ENCODE peak calls at places on chromosomes 2 and 18, in six cellular contexts. D is HCT116, K is H1, L is astrocyte, N is mesendoderm, J is fibroblast of lung. G is an unnamed sample.

GRCh38 chr2:128374711-128375413 is 56.2 kb upstream of the HS6ST1 start:
- DNase-seq in D (no peak), K (no peak), L (no peak), N (no peak), J (no peak), G (no peak)

GRCh38 chr2:128308284-128308731 is 10.4 kb downstream of the HS6ST1 start:
- DNase-seq in D (no peak), K (no peak), L (no peak), N (no peak), J (no peak), G (no peak)

GRCh38 chr18:10530852-10531251 is 5.0 kb downstream of the NAPG start:
- DNase-seq in D (no peak), K (no peak), L (no peak), N (no peak), J (peak; percentile 18), G (no peak)

GRCh38 chr2:71923887-71924533 is 223.7 kb downstream of the CYP26B1 start:
- DNase-seq in D (peak; percentile 72), K (peak; percentile 72), L (peak; percentile 49), N (peak; percentile 92), J (peak; percentile 60), G (peak; percentile 21)

GRCh38 chr2:33512112-33512511 is 35.7 kb downstream of the RASGRP3 start:
- DNase-seq in D (no peak), K (no peak), L (no peak), N (no peak), J (no peak), G (no peak)

GRCh38 chr2:180000434-180000833 is 6.7 kb downstream of the CWC22 start:
- DNase-seq in D (no peak), K (no peak), L (peak; percentile 25), N (no peak), J (peak; percentile 44), G (no peak)

GRCh38 chr2:216075510-216076485 is 5.8 kb downstream of the PECR start:
- DNase-seq in D (no peak), K (no peak), L (no peak), N (no peak), J (no peak), G (no peak)

GRCh38 chr2:157107460-157107859 is 150.0 kb upstream of the GALNT5 start:
- DNase-seq in D (no peak), K (no peak), L (no peak), N (no peak), J (no peak), G (no peak)

GRCh38 chr2:3651686-3652516 is 6.1 kb upstream of the ALLC start:
- DNase-seq in D (no peak), K (peak; percentile 70), L (peak; percentile 34), N (peak; percentile 87), J (peak; percentile 53), G (no peak)

GRCh38 chr18:80231616-80232015 is 15.7 kb downstream of the PARD6G start:
- DNase-seq in D (no peak), K (no peak), L (no peak), N (no peak), J (no peak), G (no peak)

GRCh38 chr2:22397847-22398246 is 987.1 kb upstream of the KLHL29 start:
- DNase-seq in D (no peak), K (no peak), L (no peak), N (no peak), J (no peak), G (no peak)

GRCh38 chr2:240440251-240440650 is 4.8 kb downstream of the GPC1 start:
- DNase-seq in D (no peak), K (no peak), L (no peak), N (no peak), J (no peak), G (no peak)

GRCh38 chr2:113890253-113891235 is 655 bp downstream of the ACTR3 start:
- DNase-seq in D (peak; percentile 41), K (no peak), L (peak; percentile 73), N (peak; percentile 77), J (peak; percentile 82), G (no peak)

GRCh38 chr18:33440011-33440383 is 524 bp downstream of the CCDC178 start:
- DNase-seq in D (no peak), K (peak; percentile 36), L (peak; percentile 64), N (peak; percentile 68), J (peak; percentile 76), G (no peak)

GRCh38 chr2:1628893-1629292 is 115.4 kb downstream of the PXDN start:
- DNase-seq in D (no peak), K (no peak), L (peak; percentile 71), N (no peak), J (peak; percentile 78), G (peak; percentile 68)

GRCh38 chr2:24926220-24926601 is 6.2 kb upstream of the ADCY3 start:
- DNase-seq in D (no peak), K (no peak), L (no peak), N (no peak), J (no peak), G (no peak)

GRCh38 chr2:24924732-24925131 is 4.7 kb upstream of the ADCY3 start:
- DNase-seq in D (no peak), K (no peak), L (no peak), N (no peak), J (no peak), G (no peak)

GRCh38 chr2:24925815-24926214 is 5.8 kb upstream of the ADCY3 start:
- DNase-seq in D (no peak), K (no peak), L (no peak), N (no peak), J (no peak), G (no peak)

GRCh38 chr2:24928036-24928435 is 8.0 kb upstream of the ADCY3 start:
- DNase-seq in D (no peak), K (no peak), L (no peak), N (no peak), J (no peak), G (no peak)

GRCh38 chr2:24926602-24927252 is 6.7 kb upstream of the ADCY3 start:
- DNase-seq in D (no peak), K (no peak), L (no peak), N (peak; percentile 40), J (peak; percentile 21), G (peak; percentile 36)
- H3K9ac ChIP-seq in D (no peak overlapping the region), K (no peak overlapping the region), L (peak overlapping the region; percentile 2), N (peak overlapping the region; percentile 29), J (no peak overlapping the region), G (peak overlapping the region; percentile 58)

DNA sequence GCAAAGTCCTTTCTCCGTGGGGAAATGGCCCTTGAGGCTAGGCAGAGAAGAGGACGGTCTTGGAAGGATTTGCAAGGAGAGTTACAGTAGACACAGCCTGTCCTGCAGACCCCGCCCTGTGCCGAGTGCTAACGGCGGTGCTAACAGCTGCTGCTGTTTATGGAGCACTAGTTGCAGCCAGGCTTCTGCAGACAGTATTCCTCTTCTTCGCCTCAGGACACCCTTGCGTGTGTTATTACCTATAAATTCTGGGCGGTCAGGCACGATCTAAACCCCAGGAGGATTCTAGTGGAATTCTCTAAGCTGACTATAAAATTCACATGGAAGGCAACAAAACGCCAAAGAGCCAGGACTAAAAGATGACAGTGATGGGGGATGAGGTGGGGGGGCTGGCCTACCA is 139.8 kb downstream of the GLI2 start:
- DNase-seq in D (no peak), K (no peak), L (no peak), N (no peak), J (no peak), G (no peak)
- H3K9ac ChIP-seq in D (no peak overlapping the region), K (no peak overlapping the region), L (no peak overlapping the region), N (no peak overlapping the region), J (no peak overlapping the region), G (no peak overlapping the region)

DNA sequence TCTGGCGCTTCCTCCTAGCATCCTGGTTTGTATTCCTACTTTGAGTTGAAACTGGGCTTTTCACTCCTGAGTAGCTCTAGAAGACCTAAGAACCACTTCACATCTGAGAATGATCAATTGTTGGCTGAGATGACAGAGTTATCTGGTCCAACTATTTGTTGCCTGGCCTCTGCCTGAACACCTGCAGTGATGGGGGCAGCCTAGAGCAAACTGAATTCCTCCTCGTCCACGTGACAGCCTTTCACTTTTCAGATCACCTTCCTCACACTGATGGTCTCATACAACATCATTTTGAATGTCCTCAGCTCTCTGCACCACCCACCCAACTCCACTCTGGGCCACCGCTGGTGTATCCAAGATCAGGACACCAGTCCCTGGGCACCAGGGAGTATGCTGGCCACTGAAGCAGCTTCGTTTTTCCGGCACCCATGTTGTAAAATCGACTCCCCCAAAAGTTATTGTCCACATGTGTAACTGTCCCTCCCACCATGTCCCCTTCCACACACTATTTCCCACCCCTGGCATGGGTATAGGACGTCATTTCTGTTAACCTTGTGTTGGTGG is 96.5 kb downstream of the TGOLN2 start:
- DNase-seq in D (no peak), K (no peak), L (no peak), N (peak; percentile 72), J (no peak), G (no peak)
- H3K9ac ChIP-seq in D (no peak overlapping the region), K (no peak overlapping the region), L (no peak overlapping the region), N (no peak overlapping the region), J (no peak overlapping the region), G (no peak overlapping the region)

GRCh38 chr2:45167885-45168284 is 158.6 kb upstream of the SIX2 start:
- DNase-seq in D (no peak), K (no peak), L (no peak), N (no peak), J (no peak), G (no peak)

GRCh38 chr2:45170976-45171514 is 161.8 kb upstream of the SIX2 start:
- DNase-seq in D (no peak), K (no peak), L (no peak), N (no peak), J (no peak), G (no peak)

GRCh38 chr2:45170191-45170975 is 161.1 kb upstream of the SIX2 start:
- DNase-seq in D (no peak), K (no peak), L (no peak), N (peak; percentile 61), J (no peak), G (no peak)

GRCh38 chr2:45169339-45170190 is 160.3 kb upstream of the SIX2 start:
- DNase-seq in D (no peak), K (no peak), L (no peak), N (peak; percentile 58), J (no peak), G (no peak)

GRCh38 chr2:45168731-45169338 is 159.6 kb upstream of the SIX2 start:
- DNase-seq in D (no peak), K (no peak), L (no peak), N (no peak), J (no peak), G (no peak)
- H3K9ac ChIP-seq in D (no peak overlapping the region), K (peak overlapping the region; percentile 37), L (no peak overlapping the region), N (no peak overlapping the region), J (no peak overlapping the region), G (no peak overlapping the region)

GRCh38 chr2:20666364-20667150 is at the start of gene GDF7:
- DNase-seq in D (no peak), K (no peak), L (no peak), N (peak; percentile 65), J (no peak), G (no peak)

GRCh38 chr2:20664071-20664390 is 2.9 kb upstream of the GDF7 start:
- DNase-seq in D (no peak), K (no peak), L (no peak), N (no peak), J (no peak), G (no peak)

GRCh38 chr2:20664431-20665260 is 2.3 kb upstream of the GDF7 start:
- DNase-seq in D (no peak), K (no peak), L (no peak), N (no peak), J (no peak), G (no peak)

GRCh38 chr2:20666114-20666363 is 905 bp upstream of the GDF7 start:
- DNase-seq in D (no peak), K (no peak), L (no peak), N (peak; percentile 40), J (no peak), G (no peak)

GRCh38 chr2:20665261-20666113 is 1.5 kb upstream of the GDF7 start:
- DNase-seq in D (no peak), K (no peak), L (no peak), N (no peak), J (no peak), G (no peak)
- H3K9ac ChIP-seq in D (no peak overlapping the region), K (no peak overlapping the region), L (no peak overlapping the region), N (no peak overlapping the region), J (no peak overlapping the region), G (no peak overlapping the region)

GRCh38 chr2:24886640-24887324 is 33.3 kb downstream of the ADCY3 start:
- DNase-seq in D (no peak), K (no peak), L (peak; percentile 7), N (no peak), J (peak; percentile 24), G (no peak)
- H3K9ac ChIP-seq in D (no peak overlapping the region), K (no peak overlapping the region), L (no peak overlapping the region), N (no peak overlapping the region), J (no peak overlapping the region), G (no peak overlapping the region)

G was measured in keratinocyte.